ENCODE peak calls at places on chromosomes 11 and 22, in ten cellular contexts. T is effector memory CD4-positive, alpha-beta T cell; G is heart left ventricle; O is ascending aorta; K is GM23248; L is colonic mucosa; I is CD8-positive, alpha-beta memory T cell; F is thoracic aorta; S is A549; Y is Panc1. A is an unnamed sample.

GRCh38 chr11:2913029-2913431 is 16.2 kb downstream of the PHLDA2 start:
- DNase-seq in K (peak; percentile 71), I (no peak), G (no peak), T (no peak), L (no peak), F (no peak), Y (no peak), O (no peak), S (no peak), A (peak; percentile 45)

GRCh38 chr11:104870910-104871309 is 27.4 kb downstream of the CASP12 start:
- DNase-seq in Y (no peak), G (no peak), K (peak; percentile 3), F (no peak), O (no peak), L (no peak), T (no peak), I (no peak), S (no peak), A (no peak)

GRCh38 chr11:16891964-16892363 is 122.2 kb downstream of the PLEKHA7 start:
- DNase-seq in F (no peak), K (peak; percentile 28), O (no peak), S (no peak), T (no peak), Y (no peak), I (no peak), G (no peak), L (no peak), A (no peak)

GRCh38 chr11:55914482-55914881 is at the start of gene OR5W2:
- DNase-seq in Y (no peak), T (no peak), I (no peak), S (no peak), K (no peak), O (no peak), L (no peak), F (no peak), G (no peak), A (no peak)

GRCh38 chr22:29821790-29822130 is 16.3 kb downstream of the ASCC2 start:
- DNase-seq in S (no peak), O (no peak), Y (no peak), L (no peak), K (no peak), I (no peak), G (no peak), F (no peak), T (no peak), A (no peak)

GRCh38 chr11:15053201-15053685 is 20.1 kb upstream of the CALCB start:
- DNase-seq in K (peak; percentile 68), O (no peak), L (no peak), I (no peak), Y (no peak), S (no peak), F (no peak), T (no peak), G (no peak), A (no peak)

GRCh38 chr11:69948256-69949141 is 129.3 kb upstream of the FGF3 start:
- DNase-seq in S (peak; percentile 85), K (peak; percentile 69), Y (no peak), O (no peak), G (no peak), T (no peak), L (peak; percentile 61), I (no peak), F (peak; percentile 40), A (peak; percentile 89)

GRCh38 chr11:43467958-43468357 is 109.2 kb downstream of the TTC17 start:
- DNase-seq in G (no peak), I (no peak), Y (no peak), S (no peak), F (no peak), T (no peak), L (no peak), K (peak; percentile 13), O (no peak), A (no peak)

GRCh38 chr11:9072790-9073189 is 18.6 kb downstream of the SCUBE2 start:
- DNase-seq in K (no peak), O (no peak), I (no peak), L (no peak), T (no peak), G (no peak), Y (no peak), F (no peak), S (no peak), A (no peak)

GRCh38 chr11:102914238-102915043 is 39.7 kb upstream of the MMP12 start:
- DNase-seq in T (no peak), G (no peak), F (no peak), S (peak; percentile 18), Y (peak; percentile 24), L (peak; percentile 36), O (no peak), K (peak; percentile 71), I (no peak), A (peak; percentile 58)

GRCh38 chr11:120392791-120393190 is 56.6 kb downstream of the ARHGEF12 start:
- DNase-seq in S (no peak), Y (no peak), F (no peak), I (no peak), O (no peak), L (no peak), T (no peak), K (peak; percentile 24), G (no peak), A (no peak)

GRCh38 chr11:128691802-128692749 is 1.8 kb upstream of the FLI1 start:
- DNase-seq in Y (no peak), K (peak; percentile 32), L (no peak), S (no peak), I (no peak), T (no peak), F (no peak), O (no peak), G (no peak), A (no peak)

GRCh38 chr11:40421187-40421586 is 1038.3 kb downstream of the LRRC4C start:
- DNase-seq in F (no peak), S (no peak), Y (no peak), T (no peak), L (no peak), I (no peak), G (no peak), O (no peak), K (no peak), A (no peak)

GRCh38 chr22:45878901-45879551 is 97.9 kb downstream of the WNT7B start:
- DNase-seq in S (no peak), I (no peak), G (peak; percentile 14), O (peak; percentile 60), L (no peak), F (no peak), K (no peak), T (no peak), Y (no peak), A (no peak)

GRCh38 chr11:41309111-41309522 is 150.3 kb downstream of the LRRC4C start:
- DNase-seq in G (no peak), L (no peak), T (no peak), O (no peak), K (no peak), S (no peak), I (no peak), F (no peak), Y (no peak), A (no peak)

GRCh38 chr11:3982431-3982830 is 112.2 kb upstream of the RRM1 start:
- DNase-seq in G (no peak), Y (no peak), S (no peak), O (no peak), F (no peak), K (no peak), I (no peak), L (no peak), T (no peak), A (no peak)

GRCh38 chr11:102920118-102920684 is 35.3 kb downstream of the MMP13 start:
- DNase-seq in O (no peak), S (no peak), G (no peak), K (no peak), Y (no peak), F (no peak), L (no peak), I (no peak), T (no peak), A (no peak)

GRCh38 chr22:22858559-22858937 is 29.1 kb upstream of the IGLL5 start:
- DNase-seq in Y (no peak), K (no peak), I (no peak), S (no peak), G (no peak), L (no peak), T (no peak), F (no peak), O (no peak), A (no peak)
- H3K4me1 ChIP-seq in Y (no peaks in the 10 kb centered on the region), K (no peaks in the 10 kb centered on the region), I (peaks cover under 1% of the 10 kb centered on the region), S (no peaks in the 10 kb centered on the region), G (no peaks in the 10 kb centered on the region), L (no peaks in the 10 kb centered on the region), T (no peaks in the 10 kb centered on the region), F (no peaks in the 10 kb centered on the region), O (no peaks in the 10 kb centered on the region), A (no peaks in the 10 kb centered on the region)

GRCh38 chr22:44295406-44295805 is 17.3 kb downstream of the SHISAL1 start:
- DNase-seq in I (no peak), O (no peak), K (no peak), T (no peak), S (no peak), G (no peak), L (no peak), Y (no peak), F (no peak), A (no peak)
- H3K27ac ChIP-seq in I (no peak overlapping the region), O (no peak overlapping the region), K (no peak overlapping the region), T (no peak overlapping the region), S (no peak overlapping the region), G (no peak overlapping the region), L (no peak overlapping the region), Y (no peak overlapping the region), F (no peak overlapping the region), A (no peak overlapping the region)

DNA sequence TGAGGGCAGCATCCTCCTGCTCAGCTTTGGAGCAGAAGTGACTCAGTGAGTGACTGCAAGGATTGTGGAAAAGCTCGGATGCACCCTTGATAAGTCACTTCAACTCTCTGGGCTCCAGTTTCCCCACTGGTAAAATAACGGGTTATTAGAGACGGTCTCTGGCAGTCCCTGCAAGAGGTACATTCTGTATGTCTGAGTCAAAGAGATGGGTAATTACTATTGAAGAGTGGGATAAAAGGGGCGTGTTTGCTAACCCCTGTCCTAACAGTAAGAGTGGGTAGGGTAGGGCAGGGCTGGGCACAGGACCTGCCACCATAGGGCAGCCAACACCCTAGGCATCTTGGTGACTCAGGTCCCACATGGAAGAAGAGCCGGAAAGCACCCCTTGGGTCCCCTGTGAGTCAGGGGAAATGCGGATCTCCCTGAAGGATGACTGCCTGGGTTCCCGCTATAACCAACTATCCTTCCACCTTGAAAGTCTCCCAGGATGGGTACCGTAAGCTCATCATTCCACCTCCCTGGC is 7.3 kb upstream of the AHNAK start:
- DNase-seq in O (no peak), F (no peak), L (peak; percentile 56), K (peak; percentile 97), I (no peak), Y (peak; percentile 85), T (no peak), G (no peak), S (peak; percentile 92), A (no peak)
- H3K4me1 ChIP-seq in O (peaks cover 76% of the 10 kb centered on the region), F (peaks cover 65% of the 10 kb centered on the region), L (peaks cover 53% of the 10 kb centered on the region), K (peaks cover 50% of the 10 kb centered on the region), I (peaks cover 90% of the 10 kb centered on the region), Y (peaks cover 88% of the 10 kb centered on the region), T (peaks cover 83% of the 10 kb centered on the region), G (peaks cover 95% of the 10 kb centered on the region), S (peaks cover 83% of the 10 kb centered on the region), A (peaks cover 66% of the 10 kb centered on the region)

DNA sequence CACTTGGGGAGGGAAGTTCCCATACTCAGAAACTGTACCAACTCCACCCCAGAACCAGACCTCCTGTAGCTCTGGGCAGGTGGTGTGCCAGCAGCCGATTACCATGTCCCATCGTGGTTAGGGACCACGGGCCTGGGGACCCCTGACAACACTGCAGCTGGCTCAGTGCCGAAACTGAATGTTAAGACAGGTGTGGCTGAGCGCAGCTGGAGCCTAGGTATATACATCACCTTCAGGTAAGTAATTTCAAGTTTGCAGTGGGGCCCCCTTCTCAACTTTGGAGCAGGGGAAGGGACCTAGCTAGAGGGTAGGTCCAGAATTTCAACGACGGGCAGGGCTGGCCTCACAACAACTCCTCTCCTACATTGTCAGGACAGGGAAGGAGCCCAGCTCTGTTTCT is 20.7 kb upstream of the PISD start:
- DNase-seq in Y (no peak), O (no peak), F (no peak), T (no peak), S (no peak), G (no peak), L (no peak), I (no peak), K (no peak), A (no peak)
- H3K27ac ChIP-seq in Y (no peak overlapping the region), O (peak overlapping the region; percentile 64), F (peak overlapping the region; percentile 64), T (no peak overlapping the region), S (no peak overlapping the region), G (no peak overlapping the region), L (no peak overlapping the region), I (no peak overlapping the region), K (peak overlapping the region; percentile 91), A (no peak overlapping the region)